ENCODE peak calls at places on chromosomes 7 and 10, in seven cellular contexts. Z is dorsolateral prefrontal cortex; R is MM.1S; C is AG10803; B is fibroblast of pulmonary artery; Q is CD4-positive, alpha-beta T cell; T is GM20000. G is an unnamed sample.

GRCh38 chr10:30826679-30827078 is 197.1 kb upstream of the LYZL2 start:
- DNase-seq in T (no peak), Q (no peak), B (no peak), Z (no peak), R (no peak), C (no peak), G (no peak)

GRCh38 chr10:13816195-13816926 is 229.6 kb downstream of the PRPF18 start:
- DNase-seq in T (no peak), B (peak), R (no peak), Z (peak), C (peak), Q (no peak), G (peak)

GRCh38 chr10:104267721-104268690 is 978 bp upstream of the GSTO2 start:
- DNase-seq in R (no peak), C (no peak), Z (no peak), B (no peak), Q (no peak), T (no peak), G (peak)

GRCh38 chr7:91288208-91288824 is 24.1 kb downstream of the FZD1 start:
- DNase-seq in Z (peak), Q (no peak), C (no peak), R (peak), B (peak), T (no peak), G (peak)

GRCh38 chr7:34530211-34530610 is 127.8 kb upstream of the NPSR1 start:
- DNase-seq in R (no peak), B (no peak), T (no peak), C (no peak), Z (no peak), Q (no peak), G (no peak)

GRCh38 chr7:1946025-1946424 is 275.9 kb downstream of the ELFN1 start:
- DNase-seq in C (no peak), Q (no peak), R (no peak), T (no peak), Z (no peak), B (no peak), G (no peak)

GRCh38 chr7:29078286-29078685 is 68.1 kb downstream of the CPVL start:
- DNase-seq in B (no peak), Z (no peak), R (no peak), C (no peak), Q (no peak), T (no peak), G (no peak)

GRCh38 chr10:58743466-58744115 is 230.9 kb downstream of the BICC1 start:
- DNase-seq in R (no peak), C (peak), Z (no peak), T (no peak), B (peak), Q (no peak), G (no peak)

GRCh38 chr7:68726386-68726785 is 871.9 kb upstream of the AUTS2 start:
- DNase-seq in Q (no peak), R (no peak), Z (no peak), C (no peak), B (no peak), T (no peak), G (no peak)

GRCh38 chr10:109922976-109923921 is at the start of gene XPNPEP1:
- DNase-seq in Q (peak), Z (peak), B (peak), R (peak), T (peak), C (peak), G (peak)

GRCh38 chr7:27095050-27095896 is 527 bp downstream of the HOXA1 start:
- DNase-seq in Q (no peak), Z (no peak), B (no peak), T (no peak), C (no peak), R (no peak), G (no peak)

GRCh38 chr7:153380636-153381035 is 621.1 kb downstream of the ACTR3B start:
- DNase-seq in C (no peak), T (no peak), Q (no peak), Z (no peak), B (no peak), R (no peak), G (no peak)

GRCh38 chr10:43691503-43691902 is 42.8 kb upstream of the ZNF32 start:
- DNase-seq in Q (no peak), T (no peak), B (peak), Z (no peak), R (no peak), C (peak), G (peak)

GRCh38 chr10:114616103-114616502 is 42.0 kb downstream of the ABLIM1 start:
- DNase-seq in Z (no peak), B (no peak), T (no peak), R (no peak), C (no peak), Q (no peak), G (no peak)
- TF ChIP-seq CTCF in Z (no peak), B (no peak), T (no peak), R (no peak), C (no peak), Q (no peak), G (no peak)

DNA sequence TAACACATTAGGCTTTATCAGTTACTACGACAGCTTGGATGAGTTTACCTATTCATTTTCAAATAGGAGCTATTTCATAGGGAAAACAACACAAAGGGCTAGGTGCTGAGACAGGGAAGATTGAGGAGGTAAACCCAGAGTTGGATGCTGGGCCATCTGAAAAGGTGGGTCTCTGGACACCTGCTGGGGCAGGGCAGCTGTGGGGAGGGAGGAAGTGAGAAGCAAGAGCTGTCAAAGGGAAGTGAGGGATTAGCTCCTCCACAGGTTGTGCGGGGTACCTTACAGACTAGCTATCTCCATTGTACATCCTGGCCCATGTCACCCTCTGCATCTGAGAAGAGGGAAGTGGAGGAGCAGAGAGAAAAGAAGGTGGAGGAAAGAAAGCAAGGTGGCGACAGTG is 48.9 kb downstream of the BLNK start:
- DNase-seq in Z (no peak), R (peak), T (no peak), Q (no peak), B (no peak), C (no peak), G (no peak)
- TF ChIP-seq CTCF in Z (no peak), R (peak), T (no peak), Q (no peak), B (no peak), C (no peak), G (no peak)

GRCh38 chr10:100864981-100865380 is 47.8 kb upstream of the SLF2 start:
- DNase-seq in Q (no peak), R (no peak), Z (no peak), C (no peak), B (no peak), T (no peak), G (no peak)
- TF ChIP-seq CTCF in Q (no peak), R (no peak), Z (no peak), C (no peak), B (no peak), T (no peak), G (no peak)

GRCh38 chr10:7526017-7526400 is 115.2 kb upstream of the SFMBT2 start:
- DNase-seq in Z (no peak), Q (no peak), T (no peak), R (no peak), C (no peak), B (no peak), G (no peak)
- TF ChIP-seq CTCF in Z (no peak), Q (no peak), T (no peak), R (no peak), C (no peak), B (no peak), G (no peak)

DNA sequence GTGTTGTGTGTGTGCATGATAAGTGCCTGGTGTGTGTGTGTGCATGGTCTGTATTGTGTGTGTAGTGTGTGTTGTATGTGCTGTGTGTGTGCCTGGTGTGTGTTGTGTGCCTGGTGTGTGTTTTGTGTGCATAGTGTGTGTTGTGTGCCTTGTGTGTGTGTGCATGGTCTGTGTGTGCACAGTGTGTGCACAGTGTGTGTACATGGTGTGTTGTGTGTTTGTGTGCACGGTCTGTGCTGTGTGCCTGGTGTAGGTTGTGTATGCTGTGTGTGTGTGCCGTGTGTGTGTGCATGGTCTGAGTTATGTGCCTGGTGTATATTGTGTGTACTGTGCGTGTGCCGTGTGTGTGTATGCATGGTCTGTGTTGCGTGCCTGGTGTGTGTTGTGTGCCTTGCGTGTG is 403.0 kb upstream of the RNF32 start:
- DNase-seq in C (no peak), B (no peak), Q (no peak), R (no peak), T (no peak), Z (no peak), G (no peak)
- TF ChIP-seq CTCF in C (no peak), B (no peak), Q (no peak), R (no peak), T (no peak), Z (no peak), G (no peak)

GRCh38 chr10:8052970-8053445 is 1.5 kb upstream of the GATA3 start:
- DNase-seq in Z (no peak), C (no peak), Q (no peak), B (no peak), R (no peak), T (peak), G (no peak)
- TF ChIP-seq CTCF in Z (peak), C (no peak), Q (no peak), B (no peak), R (peak), T (no peak), G (no peak)

G was measured in fibroblast of mammary gland.